ENCODE peak calls at places on chromosomes 3 and 15, in six cellular contexts. X is HCT116, U is K562, A is H1, W is HepG2, R is GM12878. G is an unnamed sample.
A peak's percentile ranks its signal among the peaks of the same experiment; 100 is the strongest.

GRCh38 chr15:54456413-54456812 is 478.2 kb downstream of the UNC13C start:
- DNase-seq in W (no peak), R (no peak), A (no peak), X (no peak), U (no peak), G (no peak)

GRCh38 chr3:64783200-64783599 is 95.4 kb upstream of the ADAMTS9 start:
- DNase-seq in R (no peak), W (no peak), X (no peak), A (no peak), U (no peak), G (no peak)

GRCh38 chr3:31495971-31496370 is 36.8 kb upstream of the STT3B start:
- DNase-seq in A (no peak), W (no peak), R (no peak), U (no peak), X (no peak), G (no peak)

GRCh38 chr15:42494998-42495360 is 455 bp upstream of the SNAP23 start:
- DNase-seq in R (no peak), A (no peak), U (peak; percentile 46), W (peak; percentile 34), X (no peak), G (no peak)

GRCh38 chr3:183533410-183534132 is 21.9 kb downstream of the KLHL6 start:
- DNase-seq in X (no peak), A (no peak), W (no peak), R (no peak), U (peak; percentile 71), G (no peak)

GRCh38 chr3:59451800-59452741 is 402.2 kb upstream of the CFAP20DC start:
- DNase-seq in R (no peak), A (no peak), U (no peak), W (no peak), X (no peak), G (no peak)

GRCh38 chr15:61809216-61809615 is 251.0 kb downstream of the VPS13C start:
- DNase-seq in R (no peak), X (no peak), A (no peak), U (no peak), W (no peak), G (no peak)

GRCh38 chr3:43203022-43203421 is 83.3 kb upstream of the SNRK start:
- DNase-seq in U (no peak), R (no peak), W (no peak), A (no peak), X (no peak), G (no peak)

GRCh38 chr3:101928890-101929289 is 79.6 kb downstream of the NFKBIZ start:
- DNase-seq in A (no peak), U (no peak), W (no peak), X (no peak), R (no peak), G (no peak)

GRCh38 chr3:186099178-186099577 is 9.7 kb downstream of the ETV5 start:
- DNase-seq in U (no peak), R (no peak), X (no peak), A (no peak), W (no peak), G (no peak)

GRCh38 chr15:32824777-32825176 is 107.0 kb downstream of the GREM1 start:
- DNase-seq in W (peak; percentile 28), A (no peak), U (no peak), R (no peak), X (no peak), G (no peak)

GRCh38 chr3:34305266-34305665 is 506.8 kb downstream of the PDCD6IP start:
- DNase-seq in A (no peak), W (no peak), X (no peak), U (no peak), R (no peak), G (no peak)

GRCh38 chr15:52737720-52738119 is 52.4 kb downstream of the ONECUT1 start:
- DNase-seq in X (no peak), W (no peak), U (no peak), A (peak; percentile 28), R (no peak), G (no peak)

GRCh38 chr15:87827126-87827525 is 429.4 kb downstream of the NTRK3 start:
- DNase-seq in W (no peak), X (no peak), A (no peak), U (no peak), R (no peak), G (no peak)

GRCh38 chr15:89370120-89371077 is 35.8 kb upstream of the POLG start:
- DNase-seq in W (no peak), A (peak; percentile 86), U (no peak), X (no peak), R (no peak), G (no peak)

GRCh38 chr15:89369548-89369947 is 34.9 kb upstream of the POLG start:
- DNase-seq in W (no peak), R (no peak), A (no peak), U (no peak), X (no peak), G (no peak)

GRCh38 chr15:89371145-89372044 is 36.8 kb upstream of the POLG start:
- DNase-seq in U (no peak), W (no peak), R (no peak), A (peak; percentile 65), X (no peak), G (no peak)

GRCh38 chr15:89374116-89375004 is 39.7 kb upstream of the POLG start:
- DNase-seq in W (no peak), R (no peak), X (no peak), U (no peak), A (no peak), G (no peak)

DNA sequence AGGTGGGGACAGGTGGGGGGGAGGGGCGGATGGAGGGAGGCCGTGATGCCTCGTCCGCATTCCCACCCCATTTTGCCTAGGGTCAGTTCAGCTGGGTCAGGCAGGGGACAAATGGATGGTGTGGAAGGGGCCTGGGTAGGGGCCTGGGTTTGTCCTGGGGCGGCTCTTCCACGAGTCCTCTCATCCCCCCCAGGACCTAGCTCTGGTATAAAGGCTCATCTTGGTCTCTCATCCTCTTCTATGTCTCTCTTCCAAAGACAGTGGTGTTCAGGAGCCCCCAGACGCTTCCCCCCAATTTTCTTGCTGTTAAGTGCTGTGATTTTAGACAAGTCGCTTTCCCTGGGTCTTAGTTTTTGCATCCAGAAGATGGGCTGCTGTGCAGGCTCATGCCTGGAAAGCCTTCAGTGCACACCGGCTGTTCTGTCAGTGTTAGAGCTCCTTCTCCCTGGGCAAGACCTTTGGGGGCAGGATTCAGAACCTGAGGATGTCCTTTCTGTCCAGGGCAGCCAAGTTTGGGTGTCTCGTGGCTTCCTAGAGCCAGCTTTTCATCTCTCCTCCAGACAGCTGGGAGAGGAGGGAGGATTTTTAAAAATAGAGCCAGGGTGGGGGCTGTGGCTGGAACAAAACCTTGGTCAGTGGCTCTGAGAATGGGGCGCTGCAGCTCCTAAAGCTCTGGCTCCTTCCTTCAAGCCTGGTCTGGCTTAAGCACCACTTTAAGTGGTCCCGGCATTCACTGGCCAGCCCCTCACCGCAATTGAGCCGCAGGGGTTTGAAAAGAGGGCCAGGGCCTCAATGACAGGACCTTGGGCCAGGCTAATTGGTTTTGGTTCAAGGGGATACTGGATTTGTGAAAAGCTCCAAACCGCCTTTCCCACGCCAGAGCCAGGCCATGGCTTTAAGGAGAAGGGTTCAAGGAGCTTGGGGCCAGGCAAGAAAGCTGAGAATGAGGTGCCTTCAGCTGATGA is 37.7 kb upstream of the POLG start:
- DNase-seq in A (no peak), U (no peak), W (no peak), R (no peak), X (no peak), G (no peak)
- TF ChIP-seq ZNF274 in A (no peak), U (no peak), W (no peak), R (no peak), X (no peak), G (no peak)

GRCh38 chr3:58051196-58051595 is 43.0 kb downstream of the FLNB start:
- DNase-seq in R (no peak), W (no peak), A (no peak), U (no peak), X (no peak), G (no peak)

GRCh38 chr3:58045084-58045483 is 36.9 kb downstream of the FLNB start:
- DNase-seq in X (no peak), W (no peak), A (no peak), U (no peak), R (no peak), G (no peak)

GRCh38 chr3:58047806-58048205 is 39.6 kb downstream of the FLNB start:
- DNase-seq in X (no peak), U (no peak), W (no peak), R (no peak), A (no peak), G (no peak)

GRCh38 chr3:58049143-58049785 is 41.0 kb downstream of the FLNB start:
- DNase-seq in W (peak; percentile 98), A (peak; percentile 56), R (no peak), X (peak; percentile 95), U (peak; percentile 45), G (peak; percentile 97)

DNA sequence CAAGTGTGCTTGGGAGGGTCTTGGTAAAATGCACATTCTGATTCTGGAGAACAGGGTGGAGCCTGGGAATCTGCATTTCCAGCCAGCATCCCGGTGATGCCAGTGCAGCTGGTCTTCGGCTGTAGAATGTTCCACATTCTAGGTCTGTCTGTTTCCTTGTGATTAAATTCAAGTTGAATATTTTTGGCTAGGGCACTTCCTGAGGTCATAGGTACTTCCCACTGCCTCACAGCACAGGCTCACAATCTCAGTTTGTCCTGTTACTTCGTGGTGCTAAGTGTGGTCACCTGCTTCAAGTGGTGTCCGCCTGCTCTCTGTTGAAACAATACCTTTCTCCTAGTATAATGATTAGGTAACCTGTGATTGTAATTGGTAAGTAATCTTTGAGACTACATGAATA is 40.1 kb downstream of the FLNB start:
- DNase-seq in W (no peak), A (no peak), R (no peak), U (no peak), X (no peak), G (no peak)
- TF ChIP-seq ZNF274 in W (no peak), A (no peak), R (no peak), U (no peak), X (no peak), G (no peak)

GRCh38 chr3:58088501-58088900 is 80.3 kb downstream of the FLNB start:
- DNase-seq in A (no peak), R (no peak), X (no peak), W (no peak), U (no peak), G (no peak)

GRCh38 chr3:58092516-58092915 is 84.3 kb downstream of the FLNB start:
- DNase-seq in U (no peak), X (no peak), A (no peak), W (no peak), R (no peak), G (no peak)

GRCh38 chr3:58093573-58094195 is 85.5 kb downstream of the FLNB start:
- DNase-seq in X (no peak), R (no peak), W (no peak), U (peak; percentile 45), A (no peak), G (no peak)

GRCh38 chr3:58094657-58095056 is 86.4 kb downstream of the FLNB start:
- DNase-seq in U (no peak), W (no peak), A (no peak), R (no peak), X (no peak), G (no peak)

GRCh38 chr3:58090351-58090750 is 82.1 kb downstream of the FLNB start:
- DNase-seq in W (no peak), R (no peak), A (no peak), X (no peak), U (no peak), G (no peak)
- TF ChIP-seq ZNF274 in W (no peak), R (no peak), A (no peak), X (no peak), U (no peak), G (no peak)

DNA sequence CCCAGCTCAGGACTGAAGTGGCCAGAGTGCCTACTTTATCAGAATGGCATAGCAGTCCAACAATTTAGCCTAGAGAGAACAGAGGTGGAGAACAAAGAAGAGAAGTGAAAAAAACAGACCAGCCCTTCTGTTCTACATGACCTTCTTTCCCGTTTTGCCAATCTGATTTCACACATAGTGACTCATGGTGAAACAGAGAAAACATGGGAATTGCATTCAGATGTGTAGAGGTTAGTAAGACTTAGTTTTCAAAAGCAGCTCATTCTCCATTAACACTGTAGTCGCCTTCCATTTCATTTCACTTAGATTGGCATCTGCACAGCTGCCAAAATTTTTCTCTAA is 440 bp upstream of the ARL6IP5 start:
- DNase-seq in R (no peak), X (no peak), W (peak; percentile 42), A (no peak), U (peak; percentile 24), G (no peak)
- TF ChIP-seq ZNF274 in R (no peak), X (no peak), W (no peak), A (no peak), U (no peak), G (no peak)